ENCODE peak calls at places on chromosomes 1 and 21, in five cellular contexts. U is foreskin fibroblast, S is A549, W is lower leg skin, M is cardiac fibroblast. E is an unnamed sample.

GRCh38 chr1:119778886-119779560 is 10.3 kb upstream of the HMGCS2 start:
- DNase-seq in U (no peak), S (no peak), W (no peak), M (no peak), E (no peak)

GRCh38 chr1:58065520-58065919 is 481.0 kb downstream of the OMA1 start:
- DNase-seq in U (no peak), S (no peak), W (no peak), M (no peak), E (no peak)

GRCh38 chr1:185426761-185427698 is 110.0 kb upstream of the IVNS1ABP start:
- DNase-seq in U (peak), S (no peak), W (no peak), M (peak), E (peak)

GRCh38 chr1:113677250-113678158 is 81.8 kb downstream of the PHTF1 start:
- DNase-seq in U (peak), S (peak), W (no peak), M (peak), E (peak)

GRCh38 chr21:15494481-15494880 is 235.3 kb upstream of the USP25 start:
- DNase-seq in U (no peak), S (no peak), W (no peak), M (no peak), E (no peak)

GRCh38 chr1:116763787-116764465 is 9.7 kb downstream of the CD2 start:
- DNase-seq in U (no peak), S (peak), W (no peak), M (no peak), E (no peak)

GRCh38 chr1:245771521-245772281 is 616.9 kb downstream of the KIF26B start:
- DNase-seq in U (peak), S (no peak), W (no peak), M (peak), E (peak)

GRCh38 chr21:36917487-36918158 is 48.8 kb downstream of the HLCS start:
- DNase-seq in U (peak), S (peak), W (peak), M (peak), E (no peak)

GRCh38 chr1:58592521-58593134 is 15.6 kb upstream of the TACSTD2 start:
- DNase-seq in U (peak), S (peak), W (no peak), M (peak), E (peak)

GRCh38 chr1:228691926-228692325 is 43.4 kb upstream of the RHOU start:
- DNase-seq in U (peak), S (peak), W (no peak), M (peak), E (no peak)

GRCh38 chr1:6385673-6386191 is 7.8 kb downstream of the ACOT7 start:
- DNase-seq in U (peak), S (peak), W (no peak), M (peak), E (no peak)
- H3K4me3 ChIP-seq in U (no peak), S (peak), W (no peak), M (peak), E (no peak)

GRCh38 chr1:169106095-169106920 is at the start of gene ATP1B1:
- DNase-seq in U (peak), S (peak), W (peak), M (peak), E (no peak)

GRCh38 chr1:169107673-169108160 is 1.2 kb downstream of the ATP1B1 start:
- DNase-seq in U (no peak), S (no peak), W (no peak), M (peak), E (no peak)

GRCh38 chr1:169108897-169109560 is 2.5 kb downstream of the ATP1B1 start:
- DNase-seq in U (no peak), S (no peak), W (no peak), M (no peak), E (no peak)

GRCh38 chr1:169105434-169106094 is 926 bp upstream of the ATP1B1 start:
- DNase-seq in U (no peak), S (peak), W (peak), M (no peak), E (no peak)

GRCh38 chr1:169106921-169107672 is 607 bp downstream of the ATP1B1 start:
- DNase-seq in U (no peak), S (no peak), W (no peak), M (peak), E (no peak)
- H3K4me3 ChIP-seq in U (peak), S (peak), W (peak), M (peak), E (peak)

DNA sequence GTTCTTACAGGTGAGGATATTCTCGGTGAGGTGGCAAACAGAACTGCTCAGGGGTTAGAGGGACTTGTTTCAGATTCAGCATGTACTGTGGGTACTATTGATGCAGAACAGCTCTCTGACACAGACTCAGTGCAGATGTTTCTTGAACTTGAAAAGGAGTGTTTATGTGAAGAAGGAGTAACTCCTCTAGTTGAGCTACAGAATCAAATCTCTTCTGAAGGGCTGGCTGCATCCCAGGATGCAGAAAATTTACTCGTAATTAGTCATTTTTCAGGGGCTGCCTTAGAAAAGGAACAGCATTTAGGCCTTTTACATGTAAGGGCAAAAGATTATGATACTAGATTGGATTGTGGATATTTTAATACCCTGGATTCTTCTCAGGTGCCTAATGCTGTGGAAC is 79.9 kb upstream of the BMP8A start:
- DNase-seq in U (no peak), S (no peak), W (no peak), M (peak), E (no peak)
- H3K4me3 ChIP-seq in U (peak), S (peak), W (no peak), M (peak), E (peak)

DNA sequence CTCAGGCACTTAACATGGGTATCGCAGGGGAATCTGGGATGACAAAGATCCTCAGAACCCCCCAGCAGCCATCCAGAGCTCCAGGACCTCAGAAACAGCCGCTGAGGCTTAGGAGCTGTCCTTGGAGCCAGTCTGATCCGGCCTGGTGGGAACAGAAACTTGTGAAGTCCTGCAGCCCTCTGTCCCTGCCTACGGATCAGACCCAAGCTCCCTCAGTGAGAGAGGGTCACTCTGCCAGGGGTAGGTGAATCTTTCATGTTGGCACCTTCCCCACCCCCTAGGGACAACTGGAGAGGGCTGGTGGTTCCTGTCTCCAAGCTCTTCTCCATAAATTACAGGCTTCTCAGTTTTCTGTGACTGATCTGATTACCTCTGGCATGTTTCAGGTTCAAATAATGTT is 122.3 kb downstream of the TLR5 start:
- DNase-seq in U (no peak), S (no peak), W (no peak), M (no peak), E (no peak)
- H3K4me3 ChIP-seq in U (no peak), S (no peak), W (no peak), M (no peak), E (no peak)

DNA sequence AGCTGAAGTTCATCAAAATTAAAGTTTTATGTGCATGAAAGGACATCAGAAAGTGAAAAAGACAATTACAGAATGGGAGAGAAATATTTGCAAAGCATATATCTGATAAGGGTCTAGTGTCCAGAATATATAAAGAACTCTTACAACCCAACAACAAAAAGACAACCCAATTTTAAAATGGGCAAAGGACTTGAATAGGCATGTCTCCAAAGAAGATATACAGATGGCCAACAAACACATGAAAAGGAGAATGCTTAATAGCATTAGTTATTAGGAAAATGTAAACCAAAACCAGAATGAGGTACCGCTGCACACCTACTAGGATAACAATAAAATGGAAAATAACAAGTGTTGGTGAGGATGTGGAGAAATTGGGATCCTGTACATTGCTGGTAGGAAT is 1.7 kb upstream of the PSEN2 start:
- DNase-seq in U (no peak), S (no peak), W (no peak), M (no peak), E (no peak)
- H3K4me3 ChIP-seq in U (no peak), S (no peak), W (no peak), M (no peak), E (no peak)

GRCh38 chr1:44777969-44778635 is 2.8 kb downstream of the RPS8 start:
- DNase-seq in U (no peak), S (no peak), W (no peak), M (no peak), E (no peak)

GRCh38 chr1:44776749-44777068 is 1.4 kb downstream of the RPS8 start:
- DNase-seq in U (no peak), S (no peak), W (no peak), M (peak), E (no peak)

GRCh38 chr1:44775930-44776748 is 799 bp downstream of the RPS8 start:
- DNase-seq in U (no peak), S (no peak), W (no peak), M (peak), E (no peak)

GRCh38 chr1:44778705-44779576 is 3.6 kb downstream of the RPS8 start:
- DNase-seq in U (no peak), S (no peak), W (no peak), M (no peak), E (no peak)

DNA sequence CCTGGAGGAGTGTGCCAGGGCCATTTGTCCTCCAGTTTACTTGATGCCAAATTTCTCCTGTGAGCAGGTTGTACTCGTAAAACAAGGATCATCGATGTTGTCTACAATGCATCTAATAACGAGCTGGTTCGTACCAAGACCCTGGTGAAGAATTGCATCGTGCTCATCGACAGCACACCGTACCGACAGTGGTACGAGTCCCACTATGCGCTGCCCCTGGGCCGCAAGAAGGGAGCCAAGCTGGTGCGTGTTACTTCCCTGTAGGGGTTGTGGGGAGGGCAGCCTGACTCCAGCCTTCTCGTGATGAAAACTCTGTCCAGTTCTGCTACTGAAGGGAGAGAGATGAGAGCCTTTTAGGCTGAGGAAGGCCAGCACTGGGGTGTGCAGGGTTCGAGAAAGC is 2.2 kb downstream of the RPS8 start:
- DNase-seq in U (no peak), S (no peak), W (no peak), M (no peak), E (no peak)
- H3K4me3 ChIP-seq in U (peak), S (peak), W (no peak), M (peak), E (no peak)

GRCh38 chr1:214898718-214899117 is 183.8 kb upstream of the KCNK2 start:
- DNase-seq in U (no peak), S (no peak), W (no peak), M (no peak), E (no peak)

GRCh38 chr1:214899908-214900470 is 182.5 kb upstream of the KCNK2 start:
- DNase-seq in U (peak), S (peak), W (no peak), M (peak), E (no peak)

GRCh38 chr1:214901718-214902117 is 180.8 kb upstream of the KCNK2 start:
- DNase-seq in U (peak), S (no peak), W (no peak), M (peak), E (no peak)

GRCh38 chr1:214900590-214900989 is 181.9 kb upstream of the KCNK2 start:
- DNase-seq in U (no peak), S (no peak), W (no peak), M (no peak), E (no peak)

DNA sequence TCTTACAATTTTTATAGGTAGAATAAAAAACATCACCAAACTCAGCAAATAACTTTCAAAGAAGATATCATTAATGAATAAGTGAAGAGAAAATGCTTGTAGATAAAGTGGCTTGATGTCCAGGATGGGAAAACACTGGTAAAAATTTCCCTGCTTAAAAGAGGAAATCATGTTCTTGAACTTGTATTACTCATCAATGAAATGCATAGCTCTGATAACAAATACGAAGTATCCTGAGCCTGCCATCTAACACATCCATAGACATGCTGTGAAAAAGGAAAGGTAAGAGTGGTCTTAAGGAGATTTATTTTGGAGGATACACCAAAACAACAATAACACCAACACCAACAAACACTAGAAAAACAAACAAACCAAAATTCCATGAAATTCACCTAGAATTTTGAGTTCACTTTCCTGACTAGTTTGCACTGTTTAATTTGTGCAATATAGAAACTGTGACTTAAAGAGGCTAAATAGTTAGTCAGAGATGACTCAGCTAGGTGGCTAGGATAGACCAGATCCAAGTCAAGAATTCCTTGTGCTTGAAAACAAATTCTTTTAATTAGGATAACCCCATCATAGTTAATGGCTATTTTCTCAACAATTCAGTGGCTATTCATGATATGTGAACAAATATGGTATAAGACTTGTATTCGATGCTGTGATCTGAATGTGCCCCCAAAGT is 179.8 kb upstream of the KCNK2 start:
- DNase-seq in U (peak), S (no peak), W (no peak), M (peak), E (no peak)
- H3K4me3 ChIP-seq in U (no peak), S (no peak), W (no peak), M (no peak), E (no peak)

GRCh38 chr21:44848821-44849521 is 24.5 kb downstream of the PTTG1IP start:
- DNase-seq in U (no peak), S (no peak), W (no peak), M (no peak), E (no peak)

GRCh38 chr21:44846201-44846484 is 27.3 kb downstream of the PTTG1IP start:
- DNase-seq in U (no peak), S (no peak), W (no peak), M (no peak), E (no peak)

GRCh38 chr21:44845418-44846200 is 27.7 kb upstream of the SUMO3 start:
- DNase-seq in U (peak), S (peak), W (peak), M (peak), E (no peak)

GRCh38 chr21:44847261-44848056 is 26.0 kb downstream of the PTTG1IP start:
- DNase-seq in U (no peak), S (no peak), W (no peak), M (no peak), E (no peak)

GRCh38 chr21:44846485-44847260 is 26.8 kb downstream of the PTTG1IP start:
- DNase-seq in U (peak), S (no peak), W (peak), M (peak), E (no peak)
- H3K4me3 ChIP-seq in U (peak), S (peak), W (no peak), M (no peak), E (no peak)

DNA sequence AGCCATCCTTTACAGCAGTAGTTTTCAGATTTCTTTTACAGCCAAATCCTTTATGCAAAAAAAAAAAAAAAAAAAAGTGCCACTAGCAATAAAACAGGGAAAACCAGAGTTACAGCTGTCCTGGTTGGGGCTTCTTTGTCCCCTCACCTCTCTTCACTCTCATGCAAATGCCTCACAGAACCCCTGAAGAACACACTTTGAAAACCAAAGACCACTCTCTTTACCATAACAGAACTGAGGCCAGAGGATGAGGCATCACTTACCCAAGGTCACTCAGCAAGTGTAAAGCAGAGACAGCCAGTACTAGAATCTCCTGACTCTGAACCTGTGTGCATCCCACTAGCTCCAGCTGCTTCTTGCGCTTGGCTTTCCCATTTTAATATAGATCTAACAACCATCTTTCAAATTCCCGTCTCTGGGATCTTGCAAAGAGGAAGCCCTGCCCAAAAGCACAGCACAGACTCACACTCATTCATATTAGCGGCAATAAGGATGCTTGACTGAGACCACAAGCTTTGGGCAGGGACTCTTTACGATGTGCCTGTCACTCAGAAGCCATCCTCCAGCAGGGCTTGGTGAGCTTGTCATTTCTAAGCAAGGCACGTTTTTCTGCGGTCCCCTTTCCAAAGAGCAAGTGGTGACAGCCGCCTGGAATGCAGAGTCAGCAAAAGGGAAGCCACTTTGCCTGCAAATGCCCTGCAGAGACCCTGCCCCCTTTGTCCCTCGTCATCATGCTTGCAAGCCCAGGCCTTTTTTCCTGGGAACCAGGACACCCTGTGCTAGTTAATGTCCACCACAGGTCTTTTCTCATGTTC is 76.6 kb upstream of the NFIA start:
- DNase-seq in U (no peak), S (no peak), W (no peak), M (no peak), E (no peak)
- H3K4me3 ChIP-seq in U (no peak), S (no peak), W (no peak), M (no peak), E (no peak)

E was measured in BJ.